ENCODE peak calls at places on chromosome 2, in seven cellular contexts. H is cardiac fibroblast; W is memory B cell; S is anterior cingulate cortex; J is activated naive CD4-positive, alpha-beta T cell treated with anti-CD3 and anti-CD28 coated beads for 36 hours; I is hippocampal formation; Z is EH. N is an unnamed sample.

GRCh38 chr2:40202798-40203400 is 249.0 kb downstream of the SLC8A1 start:
- DNase-seq in H (peak; percentile 28), Z (peak; percentile 85), J (no peak), W (no peak), S (no peak), I (no peak), N (no peak)

GRCh38 chr2:219454217-219454616 is 19.6 kb downstream of the SPEG start:
- DNase-seq in W (no peak), H (no peak), J (no peak), I (no peak), S (no peak), Z (peak; percentile 42), N (no peak)

GRCh38 chr2:11539317-11540147 is 5.7 kb downstream of the GREB1 start:
- DNase-seq in J (no peak), S (no peak), Z (no peak), W (no peak), H (no peak), I (no peak), N (peak; percentile 38)

GRCh38 chr2:235843591-235844395 is 324.4 kb downstream of the GBX2 start:
- DNase-seq in I (no peak), J (no peak), S (no peak), H (no peak), W (no peak), Z (no peak), N (no peak)

GRCh38 chr2:127664065-127664894 is 11.1 kb downstream of the LIMS2 start:
- DNase-seq in H (no peak), I (no peak), J (no peak), Z (no peak), W (no peak), S (no peak), N (no peak)

GRCh38 chr2:181790716-181791649 is 100.5 kb upstream of the ITPRID2 start:
- DNase-seq in W (no peak), I (no peak), H (peak; percentile 99), J (peak; percentile 55), S (no peak), Z (peak; percentile 94), N (peak; percentile 70)

GRCh38 chr2:72028351-72028995 is 119.2 kb downstream of the CYP26B1 start:
- DNase-seq in I (no peak), J (no peak), H (no peak), Z (no peak), S (no peak), W (no peak), N (no peak)

GRCh38 chr2:140508756-140509155 is 1622.1 kb downstream of the LRP1B start:
- DNase-seq in Z (no peak), J (no peak), H (no peak), W (no peak), I (no peak), S (no peak), N (no peak)

GRCh38 chr2:212953170-212953920 is 198.1 kb downstream of the IKZF2 start:
- DNase-seq in I (no peak), S (no peak), H (no peak), Z (no peak), J (no peak), W (no peak), N (no peak)

GRCh38 chr2:45759310-45759851 is 107.9 kb downstream of the PRKCE start:
- DNase-seq in W (no peak), I (no peak), J (no peak), Z (peak; percentile 90), H (peak; percentile 64), S (no peak), N (no peak)

GRCh38 chr2:26646986-26647672 is 6.0 kb upstream of the CIB4 start:
- DNase-seq in I (no peak), H (no peak), W (no peak), Z (no peak), S (no peak), J (no peak), N (no peak)

GRCh38 chr2:196230051-196230450 is 58.7 kb upstream of the STK17B start:
- DNase-seq in J (peak; percentile 65), S (no peak), H (no peak), W (no peak), I (no peak), Z (no peak), N (no peak)

GRCh38 chr2:182833084-182833483 is 33.4 kb downstream of the FRZB start:
- DNase-seq in I (no peak), Z (no peak), H (no peak), W (no peak), S (no peak), J (no peak), N (no peak)

N was measured in DND-41.